ENCODE peak calls at places on chromosomes 1 and 21, in six cellular contexts. E is choroid plexus epithelial cell; R is OCI-LY7; C is MM.1S; V is CD8-positive, alpha-beta memory T cell; M is prostate gland. K is an unnamed sample.
A peak's percentile ranks its signal among the peaks of the same experiment; 100 is the strongest.

GRCh38 chr1:182059936-182060335 is 1.6 kb downstream of the ZNF648 start:
- DNase-seq in E (no peak), R (no peak), C (no peak), V (no peak), M (no peak), K (no peak)

GRCh38 chr1:25711555-25712298 is 88.3 kb upstream of the SELENON start:
- DNase-seq in E (peak; percentile 84), R (peak; percentile 48), C (no peak), V (no peak), M (no peak), K (peak; percentile 20)

GRCh38 chr1:21909787-21910503 is 27.2 kb downstream of the HSPG2 start:
- DNase-seq in E (peak; percentile 35), R (no peak), C (no peak), V (no peak), M (peak; percentile 41), K (no peak)

GRCh38 chr21:42245348-42246185 is 26.6 kb downstream of the ABCG1 start:
- DNase-seq in E (no peak), R (no peak), C (no peak), V (no peak), M (no peak), K (no peak)

GRCh38 chr1:156419863-156420208 is 50.8 kb downstream of the RHBG start:
- DNase-seq in E (no peak), R (peak; percentile 44), C (no peak), V (no peak), M (no peak), K (peak; percentile 64)

GRCh38 chr1:50110084-50110615 is 1.4 kb downstream of the ELAVL4 start:
- DNase-seq in E (no peak), R (no peak), C (no peak), V (no peak), M (no peak), K (no peak)

GRCh38 chr1:197706593-197706992 is 68.7 kb downstream of the DENND1B start:
- DNase-seq in E (no peak), R (no peak), C (no peak), V (no peak), M (no peak), K (no peak)

GRCh38 chr1:21866629-21867009 is 54.6 kb downstream of the LDLRAD2 start:
- DNase-seq in E (no peak), R (no peak), C (no peak), V (no peak), M (no peak), K (no peak)

GRCh38 chr1:198883184-198883583 is 244.3 kb downstream of the PTPRC start:
- DNase-seq in E (no peak), R (no peak), C (no peak), V (no peak), M (no peak), K (no peak)

GRCh38 chr1:7988576-7988975 is 27.1 kb downstream of the PARK7 start:
- DNase-seq in E (no peak), R (no peak), C (no peak), V (no peak), M (no peak), K (no peak)

GRCh38 chr1:200526709-200527612 is 93.6 kb downstream of the KIF14 start:
- DNase-seq in E (peak; percentile 65), R (peak; percentile 57), C (no peak), V (no peak), M (no peak), K (no peak)

GRCh38 chr1:109185357-109185756 is 28.4 kb upstream of the SARS1 start:
- DNase-seq in E (no peak), R (no peak), C (no peak), V (no peak), M (peak; percentile 72), K (no peak)

GRCh38 chr1:21238141-21238800 is 52.0 kb downstream of the ECE1 start:
- DNase-seq in E (no peak), R (no peak), C (no peak), V (no peak), M (no peak), K (no peak)

GRCh38 chr1:70455291-70455690 is 44.2 kb downstream of the CTH start:
- DNase-seq in E (no peak), R (no peak), C (no peak), V (no peak), M (no peak), K (no peak)

GRCh38 chr1:10031461-10031860 is 1.3 kb upstream of the UBE4B start:
- DNase-seq in E (peak; percentile 67), R (no peak), C (no peak), V (no peak), M (no peak), K (no peak)

GRCh38 chr1:216614011-216614934 is 109.0 kb downstream of the ESRRG start:
- DNase-seq in E (no peak), R (no peak), C (no peak), V (no peak), M (no peak), K (no peak)

GRCh38 chr1:58727363-58727762 is 27.5 kb upstream of the MYSM1 start:
- DNase-seq in E (peak; percentile 82), R (no peak), C (no peak), V (no peak), M (peak; percentile 30), K (no peak)

GRCh38 chr1:20052386-20052785 is 17.6 kb upstream of the PLA2G5 start:
- DNase-seq in E (no peak), R (no peak), C (no peak), V (no peak), M (no peak), K (no peak)

GRCh38 chr1:17777818-17778217 is 22.7 kb downstream of the ACTL8 start:
- DNase-seq in E (no peak), R (no peak), C (no peak), V (no peak), M (no peak), K (no peak)

GRCh38 chr1:167431261-167431908 is 86.9 kb downstream of the CD247 start:
- DNase-seq in E (no peak), R (peak; percentile 48), C (no peak), V (no peak), M (no peak), K (no peak)
- H3K4me3 ChIP-seq in E (no peak overlapping the region), R (peak overlapping the region; percentile 1), C (no peak overlapping the region), V (no peak overlapping the region), M (no peak overlapping the region), K (no peak overlapping the region)

DNA sequence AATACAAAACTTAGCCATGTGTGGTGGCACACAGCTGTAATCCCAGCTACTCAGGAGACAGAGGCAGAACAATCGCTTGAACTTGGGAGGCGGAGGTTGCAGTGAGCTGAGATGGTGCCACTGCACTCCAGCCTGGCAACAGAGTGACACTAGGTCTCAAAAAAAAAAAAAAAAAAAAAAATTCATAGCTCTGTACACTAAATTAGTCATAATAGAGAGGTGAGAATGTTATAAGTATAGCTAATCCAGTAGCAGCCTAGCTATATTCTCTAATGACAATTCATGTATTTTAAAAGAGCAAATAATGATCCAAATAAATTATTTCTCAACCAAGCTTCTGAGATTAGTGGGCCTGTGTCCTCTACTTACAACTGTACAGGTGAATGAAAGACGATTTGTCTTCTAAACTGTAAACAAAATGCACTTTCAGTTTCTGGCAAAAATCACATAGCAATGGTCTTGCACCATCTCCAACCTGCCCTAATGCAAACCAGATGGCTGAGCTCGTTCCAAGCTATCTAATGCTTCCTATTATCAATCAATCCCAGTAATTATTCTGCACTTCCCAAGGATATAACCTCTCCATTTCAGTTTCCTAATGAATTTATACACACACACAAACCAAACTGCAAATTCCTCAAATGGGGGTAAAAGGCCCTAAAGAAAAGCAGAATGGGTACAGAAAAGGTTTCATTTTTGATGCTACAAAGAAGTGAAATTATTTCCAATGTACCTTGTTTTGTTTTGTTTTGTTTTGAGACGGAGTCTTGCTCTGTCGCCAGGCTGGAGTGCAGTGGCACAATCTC is 56.5 kb downstream of the GATAD2B start:
- DNase-seq in E (peak; percentile 72), R (no peak), C (peak; percentile 80), V (no peak), M (no peak), K (no peak)
- H3K4me3 ChIP-seq in E (no peak overlapping the region), R (no peak overlapping the region), C (peak overlapping the region; percentile 30), V (no peak overlapping the region), M (no peak overlapping the region), K (no peak overlapping the region)

GRCh38 chr1:204377800-204378608 is 18.3 kb upstream of the PLEKHA6 start:
- DNase-seq in E (no peak), R (no peak), C (peak; percentile 22), V (peak; percentile 45), M (peak; percentile 48), K (no peak)

GRCh38 chr1:204380293-204380831 is 20.6 kb upstream of the PLEKHA6 start:
- DNase-seq in E (no peak), R (no peak), C (no peak), V (no peak), M (peak; percentile 91), K (no peak)

GRCh38 chr1:204382714-204383083 is 23.0 kb upstream of the PLEKHA6 start:
- DNase-seq in E (no peak), R (no peak), C (no peak), V (no peak), M (no peak), K (no peak)

DNA sequence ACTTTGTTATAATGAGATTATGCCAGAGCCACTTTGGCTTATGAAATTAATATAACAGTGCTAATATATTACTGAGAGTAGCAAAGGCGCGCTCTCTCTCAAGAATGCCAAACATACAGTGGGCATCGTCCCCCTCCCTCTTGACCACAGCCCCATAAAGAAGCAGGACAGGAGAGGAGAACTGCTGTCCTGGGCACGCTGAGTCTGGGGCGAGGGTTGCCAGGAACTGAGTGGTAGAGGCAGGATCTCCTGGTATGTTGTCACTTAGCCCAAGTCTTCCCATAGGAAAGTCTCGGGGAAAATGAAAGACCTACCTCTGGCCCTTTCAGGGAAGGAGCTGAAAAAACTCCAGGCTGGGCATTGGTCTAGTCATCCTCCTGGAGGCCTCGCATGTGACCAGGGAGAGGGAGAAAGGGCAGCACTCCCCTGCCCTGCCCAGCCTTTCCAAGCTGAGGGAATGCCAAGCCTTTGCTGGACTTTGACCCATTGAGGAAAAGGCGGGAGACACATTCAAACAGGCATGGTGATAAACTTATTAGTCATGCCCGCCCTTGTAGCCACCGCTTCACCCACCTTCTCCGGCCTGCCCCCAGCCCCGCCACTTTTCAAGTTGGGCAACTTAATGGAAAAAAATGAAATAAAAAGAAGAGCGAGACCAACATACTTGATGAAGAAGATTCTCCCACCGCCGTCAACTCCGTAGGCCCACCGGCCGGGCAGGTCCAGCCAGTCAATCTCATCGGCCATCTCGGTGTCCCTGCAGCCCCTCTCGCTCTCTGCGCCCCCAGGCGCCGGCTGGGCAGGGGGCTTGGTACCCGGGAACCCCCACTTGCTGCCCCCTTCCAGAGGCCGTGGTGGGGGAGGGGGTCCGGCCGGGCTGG is 17.4 kb upstream of the PLEKHA6 start:
- DNase-seq in E (no peak), R (no peak), C (no peak), V (no peak), M (no peak), K (no peak)
- H3K4me3 ChIP-seq in E (peak overlapping the region; percentile 45), R (no peak overlapping the region), C (peak overlapping the region; percentile 49), V (no peak overlapping the region), M (peak overlapping the region; percentile 42), K (no peak overlapping the region)

GRCh38 chr1:102578806-102579205 is 529.5 kb downstream of the COL11A1 start:
- DNase-seq in E (no peak), R (no peak), C (no peak), V (no peak), M (no peak), K (no peak)

GRCh38 chr1:102586022-102586421 is 522.3 kb downstream of the COL11A1 start:
- DNase-seq in E (no peak), R (no peak), C (no peak), V (no peak), M (no peak), K (no peak)

DNA sequence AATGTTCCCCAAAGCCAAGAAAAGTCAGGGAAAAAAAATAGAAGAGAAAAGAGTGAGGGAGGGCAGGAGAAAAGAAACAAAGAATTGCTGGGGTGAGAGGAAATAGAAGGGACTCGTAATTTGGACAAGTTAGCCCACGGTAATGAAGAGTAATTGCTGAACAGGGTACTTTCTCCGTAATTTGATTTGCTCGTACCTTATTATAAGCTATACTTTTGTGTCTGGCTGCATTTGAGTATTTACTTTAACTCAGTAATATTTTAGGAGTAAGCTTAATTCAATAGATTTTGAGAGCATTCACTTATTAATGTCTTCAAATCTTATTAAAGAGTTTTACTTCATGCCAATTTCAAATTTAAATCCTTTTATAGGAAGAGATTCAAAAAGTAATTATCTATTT is 527.5 kb downstream of the COL11A1 start:
- DNase-seq in E (no peak), R (no peak), C (no peak), V (no peak), M (no peak), K (no peak)
- H3K4me3 ChIP-seq in E (no peak overlapping the region), R (no peak overlapping the region), C (no peak overlapping the region), V (no peak overlapping the region), M (no peak overlapping the region), K (no peak overlapping the region)